ENCODE peak calls at places on chromosomes 1 and 21, in nine cellular contexts. O is suprapubic skin, J is H1, C is sigmoid colon, P is K562, I is spleen, B is transverse colon, Q is endothelial cell of umbilical vein, W is HCT116. Y is an unnamed sample.
A peak's percentile ranks its signal among the peaks of the same experiment; 100 is the strongest.

GRCh38 chr1:162213281-162213909 is 143.9 kb downstream of the NOS1AP start:
- DNase-seq in O (no peak), J (no peak), C (peak; percentile 92), P (no peak), I (no peak), B (peak; percentile 70), Q (peak; percentile 80), W (no peak), Y (peak; percentile 92)

GRCh38 chr1:190738321-190738720 is 260.7 kb upstream of the BRINP3 start:
- DNase-seq in O (no peak), J (no peak), C (no peak), P (no peak), I (no peak), B (no peak), Q (no peak), W (no peak), Y (no peak)

GRCh38 chr21:39612233-39613028 is at the start of gene B3GALT5:
- DNase-seq in O (no peak), J (peak; percentile 33), C (no peak), P (no peak), I (no peak), B (peak; percentile 26), Q (no peak), W (peak; percentile 15), Y (no peak)

GRCh38 chr1:244077473-244078220 is 26.6 kb downstream of the ZBTB18 start:
- DNase-seq in O (no peak), J (no peak), C (no peak), P (no peak), I (peak; percentile 82), B (peak; percentile 18), Q (no peak), W (no peak), Y (no peak)

GRCh38 chr1:180939072-180939705 is 26.5 kb downstream of the KIAA1614 start:
- DNase-seq in O (no peak), J (no peak), C (no peak), P (no peak), I (no peak), B (no peak), Q (no peak), W (no peak), Y (no peak)

GRCh38 chr1:162992945-162993344 is 76.2 kb upstream of the RGS4 start:
- DNase-seq in O (no peak), J (no peak), C (no peak), P (no peak), I (no peak), B (no peak), Q (no peak), W (no peak), Y (no peak)

GRCh38 chr1:16338961-16339360 is 13.3 kb downstream of the FBXO42 start:
- DNase-seq in O (peak; percentile 13), J (no peak), C (peak; percentile 4), P (no peak), I (no peak), B (no peak), Q (no peak), W (no peak), Y (no peak)

GRCh38 chr1:8723010-8723409 is 94.4 kb downstream of the RERE start:
- DNase-seq in O (no peak), J (no peak), C (no peak), P (no peak), I (no peak), B (no peak), Q (peak; percentile 11), W (no peak), Y (no peak)

GRCh38 chr1:89611721-89612120 is 21.2 kb upstream of the LRRC8C start:
- DNase-seq in O (no peak), J (no peak), C (no peak), P (no peak), I (no peak), B (no peak), Q (no peak), W (no peak), Y (no peak)

GRCh38 chr1:85580046-85580411 is 532 bp upstream of the CCN1 start:
- DNase-seq in O (no peak), J (no peak), C (peak; percentile 77), P (no peak), I (no peak), B (no peak), Q (no peak), W (no peak), Y (no peak)

GRCh38 chr21:46203203-46203600 is 18.9 kb upstream of the SPATC1L start:
- DNase-seq in O (no peak), J (no peak), C (peak; percentile 33), P (no peak), I (no peak), B (peak; percentile 0), Q (no peak), W (no peak), Y (no peak)

GRCh38 chr1:208988811-208989222 is 594.7 kb upstream of the CAMK1G start:
- DNase-seq in O (no peak), J (no peak), C (no peak), P (no peak), I (no peak), B (peak; percentile 11), Q (peak; percentile 76), W (no peak), Y (no peak)

GRCh38 chr1:29255134-29255666 is 18.9 kb downstream of the PTPRU start:
- DNase-seq in O (no peak), J (no peak), C (peak; percentile 57), P (no peak), I (peak; percentile 34), B (no peak), Q (no peak), W (no peak), Y (no peak)

GRCh38 chr1:68975534-68975933 is 478.7 kb upstream of the DEPDC1 start:
- DNase-seq in O (no peak), J (no peak), C (no peak), P (no peak), I (no peak), B (no peak), Q (no peak), W (no peak), Y (no peak)

DNA sequence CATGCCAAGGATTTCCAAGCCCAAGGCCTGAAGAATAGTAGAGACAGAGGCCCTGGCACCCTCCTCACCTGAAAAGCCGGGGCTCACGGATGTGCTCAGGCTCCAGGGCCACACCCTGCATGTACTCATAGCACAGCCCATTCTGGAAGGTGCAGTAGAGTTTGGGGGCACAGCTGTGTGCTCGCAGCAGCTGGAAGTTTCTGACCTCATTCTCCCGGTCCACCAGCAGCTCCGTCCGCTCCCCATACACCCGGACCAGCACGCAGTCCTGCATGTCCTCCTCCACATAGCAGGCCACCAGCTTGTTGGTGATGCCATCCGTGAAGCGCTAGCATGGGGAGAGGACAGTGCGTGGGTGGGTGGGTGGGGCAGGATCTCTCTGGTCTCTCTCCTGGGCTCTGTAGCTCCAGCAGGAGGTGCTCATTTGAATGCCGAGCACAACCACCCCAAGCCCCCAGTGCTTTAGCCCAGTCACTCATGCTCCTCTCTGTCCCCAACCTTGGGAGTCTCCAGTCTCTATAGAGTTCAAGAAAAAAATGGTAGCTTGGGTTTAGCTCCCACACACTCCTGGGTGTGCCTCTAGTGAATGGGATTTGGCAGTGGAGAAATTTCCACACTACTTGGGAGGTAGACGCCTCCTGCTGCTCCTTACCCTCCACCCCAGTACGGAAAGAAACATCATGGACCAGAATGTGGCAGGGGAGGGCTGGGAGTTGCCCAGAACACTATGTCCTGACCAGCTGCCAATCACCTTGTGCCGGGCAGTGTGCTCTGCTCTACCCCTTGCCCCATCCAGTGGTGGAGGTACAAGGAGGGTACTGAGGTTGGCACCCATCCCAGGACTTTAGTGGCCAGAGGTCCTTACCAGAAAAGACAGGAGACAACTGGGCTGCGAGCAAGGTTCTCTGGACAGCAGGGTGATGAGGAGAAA is 1.9 kb downstream of the ETNK2 start:
- DNase-seq in O (no peak), J (no peak), C (peak; percentile 72), P (peak; percentile 53), I (peak; percentile 71), B (no peak), Q (no peak), W (no peak), Y (peak; percentile 34)
- TF ChIP-seq POLR2AphosphoS5 in O (no peak), J (no peak), C (no peak), P (no peak), I (peak; percentile 45), B (no peak), Q (no peak), W (no peak), Y (no peak)

GRCh38 chr1:211628446-211628845 is 47.0 kb downstream of the NEK2 start:
- DNase-seq in O (no peak), J (no peak), C (no peak), P (no peak), I (no peak), B (no peak), Q (no peak), W (no peak), Y (no peak)
- H3K9me3 ChIP-seq in O (no peaks in the 10 kb centered on the region), J (no peaks in the 10 kb centered on the region), C (no peaks in the 10 kb centered on the region), P (no peaks in the 10 kb centered on the region), I (no peaks in the 10 kb centered on the region), B (no peaks in the 10 kb centered on the region), Q (no peaks in the 10 kb centered on the region), W (no peaks in the 10 kb centered on the region), Y (no peaks in the 10 kb centered on the region)

GRCh38 chr1:43238104-43238503 is 31.7 kb upstream of the TMEM125 start:
- DNase-seq in O (no peak), J (peak; percentile 36), C (no peak), P (peak; percentile 74), I (no peak), B (peak; percentile 83), Q (peak; percentile 77), W (peak; percentile 54), Y (peak; percentile 82)

GRCh38 chr1:43243299-43243698 is 26.5 kb upstream of the TMEM125 start:
- DNase-seq in O (no peak), J (no peak), C (no peak), P (no peak), I (no peak), B (no peak), Q (no peak), W (no peak), Y (no peak)

GRCh38 chr1:43239484-43239883 is 30.3 kb upstream of the TMEM125 start:
- DNase-seq in O (no peak), J (no peak), C (no peak), P (no peak), I (no peak), B (no peak), Q (no peak), W (no peak), Y (no peak)

GRCh38 chr1:43238991-43239469 is 30.8 kb upstream of the TMEM125 start:
- DNase-seq in O (no peak), J (no peak), C (no peak), P (no peak), I (no peak), B (no peak), Q (no peak), W (no peak), Y (no peak)

GRCh38 chr1:43241352-43241953 is 28.3 kb upstream of the TMEM125 start:
- DNase-seq in O (no peak), J (no peak), C (no peak), P (no peak), I (no peak), B (no peak), Q (no peak), W (no peak), Y (no peak)
- TF ChIP-seq POLR2AphosphoS5 in O (no peak), J (no peak), C (no peak), P (no peak), I (no peak), B (no peak), Q (no peak), W (no peak), Y (no peak)

DNA sequence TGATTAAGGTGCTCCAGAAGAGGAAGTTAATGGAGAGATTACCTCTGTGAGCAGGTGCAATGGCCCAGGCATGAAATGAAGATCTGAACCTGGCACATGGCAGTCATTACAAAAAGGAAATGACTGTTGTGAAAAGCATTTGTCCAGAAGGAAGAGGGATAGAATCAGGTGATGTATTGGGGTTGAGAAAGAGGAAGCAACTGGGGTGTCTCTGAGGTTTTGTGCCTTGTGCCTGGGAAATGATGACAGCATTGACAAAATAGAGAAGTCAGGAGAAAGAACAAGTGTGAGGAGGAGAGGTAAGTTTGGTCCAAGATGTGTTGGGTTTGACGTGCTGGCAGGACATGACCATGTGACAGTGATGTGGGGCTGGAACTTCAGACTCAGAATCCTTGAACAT is 5.6 kb downstream of the CRCT1 start:
- DNase-seq in O (no peak), J (no peak), C (no peak), P (no peak), I (no peak), B (no peak), Q (no peak), W (no peak), Y (no peak)
- H3K9me3 ChIP-seq in O (no peaks in the 10 kb centered on the region), J (peaks cover 78% of the 10 kb centered on the region), C (peaks cover 2% of the 10 kb centered on the region), P (no peaks in the 10 kb centered on the region), I (no peaks in the 10 kb centered on the region), B (no peaks in the 10 kb centered on the region), Q (no peaks in the 10 kb centered on the region), W (no peaks in the 10 kb centered on the region), Y (peaks cover 5% of the 10 kb centered on the region)

Y was measured in stomach.